ENCODE peak calls at places on chromosomes 7 and 10, in nine cellular contexts. S is sigmoid colon, T is stomach, D is heart left ventricle, O is HCT116, I is uterus, W is gastrocnemius medialis, F is IMR-90, Z is body of pancreas. P is an unnamed sample. For H3K36me3, the result is how much of the 10 kb centered on the place peaks cover.

GRCh38 chr7:157588271-157588589 is 251.4 kb downstream of the DNAJB6 start:
- DNase-seq in S (peak), I (no peak), W (no peak), D (no peak), T (no peak), Z (no peak), O (no peak), F (no peak), P (no peak)

GRCh38 chr10:69458426-69459100 is 7.3 kb downstream of the TSPAN15 start:
- DNase-seq in Z (peak), D (no peak), T (peak), S (peak), F (no peak), O (peak), I (no peak), W (no peak), P (peak)

GRCh38 chr10:87875929-87876571 is 12.6 kb downstream of the PTEN start:
- DNase-seq in I (no peak), T (no peak), S (no peak), O (no peak), Z (no peak), D (no peak), W (no peak), F (no peak), P (no peak)

GRCh38 chr10:104273899-104274575 is 5.1 kb downstream of the GSTO2 start:
- DNase-seq in T (no peak), Z (no peak), F (no peak), I (no peak), W (no peak), S (no peak), D (no peak), O (no peak), P (no peak)

GRCh38 chr7:2112261-2113203 is 120.2 kb downstream of the MAD1L1 start:
- DNase-seq in W (no peak), D (no peak), T (no peak), Z (no peak), I (no peak), F (no peak), S (no peak), O (no peak), P (no peak)

GRCh38 chr10:68550747-68551411 is 9.3 kb upstream of the TET1 start:
- DNase-seq in I (peak), O (peak), W (no peak), Z (peak), F (peak), T (peak), D (peak), S (no peak), P (peak)

GRCh38 chr10:131850490-131850880 is 50.3 kb upstream of the PPP2R2D start:
- DNase-seq in W (no peak), T (no peak), Z (no peak), D (no peak), F (no peak), I (no peak), S (no peak), O (no peak), P (no peak)

GRCh38 chr10:29795856-29796255 is 161.1 kb upstream of the SVIL start:
- DNase-seq in I (no peak), W (no peak), Z (no peak), D (peak), F (peak), S (no peak), O (no peak), T (no peak), P (peak)

GRCh38 chr10:102919237-102919959 is 1.3 kb downstream of the CNNM2 start:
- DNase-seq in Z (peak), S (peak), W (peak), O (no peak), D (no peak), I (no peak), F (peak), T (peak), P (no peak)

GRCh38 chr7:51102828-51103227 is 213.8 kb downstream of the COBL start:
- DNase-seq in O (no peak), S (no peak), I (no peak), T (no peak), W (no peak), F (no peak), Z (no peak), D (no peak), P (no peak)

GRCh38 chr7:44520574-44520973 is 20.6 kb downstream of the NPC1L1 start:
- DNase-seq in T (no peak), D (no peak), Z (no peak), F (no peak), S (no peak), W (no peak), I (no peak), O (no peak), P (no peak)
- H3K36me3 ChIP-seq in T (under half), D (under half), Z (under half), F (under half), S (under half), W (under half), I (under half), O (under half), P (under half)

GRCh38 chr7:150800576-150801241 is at the start of gene TMEM176A:
- DNase-seq in T (no peak), W (no peak), D (peak), S (no peak), I (no peak), F (no peak), O (no peak), Z (peak), P (no peak)
- H3K4me3 ChIP-seq in T (peak), W (peak), D (peak), S (peak), I (peak), F (peak), O (no peak), Z (peak), P (peak)

DNA sequence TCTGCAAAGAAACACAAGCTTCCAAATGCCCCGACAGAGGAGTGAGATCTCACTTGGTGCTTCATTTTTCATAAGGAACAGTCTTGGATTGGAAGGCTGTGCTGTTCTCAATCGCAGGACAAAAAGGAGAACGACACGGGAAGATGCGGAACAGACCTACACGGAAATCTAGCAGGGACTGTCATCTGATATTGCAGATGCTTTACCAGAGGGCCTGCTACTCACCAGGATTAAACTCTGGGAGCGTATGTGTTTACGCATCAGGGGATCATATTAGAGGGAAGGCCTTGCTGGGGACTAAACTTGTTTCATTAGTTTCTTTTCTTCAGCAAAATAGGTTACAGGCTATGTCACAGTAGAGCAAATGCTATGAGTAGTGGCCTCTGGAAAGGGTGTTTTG is 82.8 kb upstream of the EEPD1 start:
- DNase-seq in D (no peak), S (peak), O (no peak), I (no peak), T (no peak), F (no peak), Z (no peak), W (no peak), P (no peak)
- TF ChIP-seq POLR2A in D (no peak), S (no peak), O (no peak), I (no peak), T (no peak), F (no peak), Z (no peak), W (no peak), P (no peak)

GRCh38 chr7:88203401-88203800 is 16.4 kb downstream of the SRI start:
- DNase-seq in W (no peak), I (no peak), S (no peak), D (no peak), O (no peak), Z (no peak), F (no peak), T (no peak), P (no peak)

GRCh38 chr7:88204525-88205103 is 15.2 kb downstream of the SRI start:
- DNase-seq in D (no peak), O (no peak), I (no peak), F (no peak), T (no peak), Z (no peak), W (no peak), S (no peak), P (no peak)

GRCh38 chr7:88202278-88202677 is 17.6 kb downstream of the SRI start:
- DNase-seq in I (no peak), T (no peak), S (no peak), D (no peak), O (no peak), W (no peak), Z (no peak), F (no peak), P (no peak)

GRCh38 chr7:88200793-88201192 is 19.0 kb downstream of the SRI start:
- DNase-seq in F (no peak), S (no peak), Z (no peak), O (no peak), W (no peak), T (no peak), I (no peak), D (no peak), P (no peak)

DNA sequence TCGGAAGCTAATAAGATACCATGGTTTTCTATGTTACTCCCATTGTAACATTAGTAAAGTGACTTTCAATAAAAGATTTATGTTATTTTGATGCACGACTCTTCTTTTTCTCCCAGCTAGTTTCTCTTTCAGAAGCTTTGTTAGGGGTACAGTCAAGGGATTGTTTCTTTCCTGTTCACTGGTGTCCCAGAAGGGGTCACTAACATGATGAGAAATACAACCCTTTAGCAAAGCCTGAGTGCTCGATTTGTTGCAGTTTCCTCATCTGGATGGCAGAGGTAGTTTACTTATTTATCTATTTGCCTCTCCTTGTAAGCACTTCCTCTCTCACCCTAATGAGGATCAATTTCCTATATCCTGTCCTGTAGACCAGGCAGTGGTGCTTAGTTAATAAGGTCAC is 17.0 kb downstream of the SRI start:
- DNase-seq in Z (no peak), I (no peak), D (no peak), S (no peak), T (no peak), F (no peak), W (no peak), O (no peak), P (no peak)
- H3K36me3 ChIP-seq in Z (under half), I (under half), D (half or more), S (under half), T (half or more), F (under half), W (under half), O (under half), P (under half)

DNA sequence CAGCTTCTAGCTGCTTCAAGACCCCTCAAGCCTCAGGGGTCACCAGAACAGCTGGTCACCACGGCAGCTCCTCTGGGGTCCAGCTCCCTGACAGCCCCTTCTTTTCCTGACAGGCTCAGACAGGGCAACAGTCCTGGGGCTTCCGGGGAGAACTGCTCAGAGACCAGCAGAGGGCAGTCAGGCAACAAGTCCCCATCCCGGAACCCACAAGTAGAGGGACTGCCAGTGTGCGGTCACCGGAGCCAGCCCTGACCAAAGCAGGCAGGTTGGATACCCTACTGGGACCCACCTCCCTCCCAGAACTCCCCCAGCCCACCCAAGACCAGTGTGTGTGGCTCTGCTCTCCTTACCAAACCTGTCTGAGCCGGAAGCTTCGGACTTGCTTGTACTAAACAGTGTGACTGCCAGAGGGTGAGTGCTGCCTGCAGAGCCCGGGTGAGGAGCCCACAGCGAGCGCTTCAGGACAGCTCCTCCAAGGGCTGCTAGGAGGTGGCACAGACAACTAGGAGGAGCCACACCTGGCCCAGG is 40.3 kb downstream of the YKT6 start:
- DNase-seq in F (peak), D (peak), S (peak), Z (peak), T (peak), I (peak), O (peak), W (peak), P (peak)
- H3K4me3 ChIP-seq in F (no peak), D (no peak), S (peak), Z (no peak), T (peak), I (no peak), O (no peak), W (no peak), P (no peak)

DNA sequence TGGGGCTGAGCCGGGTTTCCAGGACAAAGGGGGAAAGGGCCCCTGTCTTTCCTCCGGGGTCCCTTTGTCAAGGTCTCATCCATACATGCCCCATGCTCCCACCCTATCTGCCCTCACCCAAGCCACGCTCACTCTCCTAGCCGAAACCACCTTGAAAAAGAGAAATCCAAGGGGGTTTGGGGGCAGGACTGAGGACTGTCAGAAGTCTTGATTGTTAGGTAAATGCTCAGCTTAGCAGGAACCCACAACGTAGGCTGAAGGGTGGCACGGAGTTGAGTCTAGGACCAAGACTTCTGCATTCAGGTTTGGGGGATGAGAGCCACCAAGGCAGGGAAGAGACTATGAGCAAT is 719 bp upstream of the PGAM2 start:
- DNase-seq in D (no peak), T (no peak), W (no peak), O (no peak), I (no peak), F (no peak), S (no peak), Z (no peak), P (no peak)
- TF ChIP-seq POLR2A in D (no peak), T (no peak), W (no peak), O (no peak), I (no peak), F (no peak), S (no peak), Z (no peak), P (no peak)

GRCh38 chr10:6583447-6583846 is 3.4 kb upstream of the PRKCQ start:
- DNase-seq in D (no peak), F (no peak), Z (no peak), O (no peak), W (no peak), T (no peak), S (no peak), I (no peak), P (no peak)
- H3K36me3 ChIP-seq in D (under half), F (under half), Z (under half), O (under half), W (under half), T (under half), S (under half), I (under half), P (under half)

P was measured in prostate gland.